ENCODE peak calls at places on chromosomes 11 and 22, in six cellular contexts. One of them, this sample, is unnamed.

GRCh38 chr22:41857160-41857859 is 24.4 kb downstream of the SREBF2 start:
- DNase-seq in body of pancreas: peak; percentile 40
- DNase-seq in mesenteric fat pad: no peak
- DNase-seq in NCI-H1092: no peak
- DNase-seq in germinal center: peak; percentile 78
- DNase-seq in uterus: no peak
- DNase-seq in this sample: peak; percentile 50

GRCh38 chr11:121254756-121255155 is 37.8 kb upstream of the SC5D start:
- DNase-seq in body of pancreas: no peak
- DNase-seq in mesenteric fat pad: no peak
- DNase-seq in NCI-H1092: no peak
- DNase-seq in germinal center: no peak
- DNase-seq in uterus: no peak
- DNase-seq in this sample: no peak

GRCh38 chr11:36162282-36162825 is 126.9 kb downstream of the COMMD9 start:
- DNase-seq in body of pancreas: no peak
- DNase-seq in mesenteric fat pad: no peak
- DNase-seq in NCI-H1092: no peak
- DNase-seq in germinal center: no peak
- DNase-seq in uterus: no peak
- DNase-seq in this sample: no peak

GRCh38 chr11:2580061-2580421 is 119.8 kb downstream of the KCNQ1OT1 start:
- DNase-seq in body of pancreas: peak; percentile 4
- DNase-seq in mesenteric fat pad: peak; percentile 51
- DNase-seq in NCI-H1092: no peak
- DNase-seq in germinal center: no peak
- DNase-seq in uterus: no peak
- DNase-seq in this sample: no peak

GRCh38 chr22:44822479-44822878 is 70.1 kb downstream of the ARHGAP8 start:
- DNase-seq in body of pancreas: no peak
- DNase-seq in mesenteric fat pad: no peak
- DNase-seq in NCI-H1092: no peak
- DNase-seq in germinal center: no peak
- DNase-seq in uterus: no peak
- DNase-seq in this sample: no peak

GRCh38 chr11:6229911-6230310 is 4.5 kb downstream of the FHIP1B start:
- DNase-seq in body of pancreas: no peak
- DNase-seq in mesenteric fat pad: no peak
- DNase-seq in NCI-H1092: no peak
- DNase-seq in germinal center: no peak
- DNase-seq in uterus: no peak
- DNase-seq in this sample: no peak

GRCh38 chr11:130849215-130849568 is 67.1 kb downstream of the SNX19 start:
- DNase-seq in body of pancreas: no peak
- DNase-seq in mesenteric fat pad: no peak
- DNase-seq in NCI-H1092: no peak
- DNase-seq in germinal center: no peak
- DNase-seq in uterus: no peak
- DNase-seq in this sample: no peak

GRCh38 chr11:15213471-15214231 is 98.9 kb downstream of the INSC start:
- DNase-seq in body of pancreas: no peak
- DNase-seq in mesenteric fat pad: no peak
- DNase-seq in NCI-H1092: no peak
- DNase-seq in germinal center: no peak
- DNase-seq in uterus: no peak
- DNase-seq in this sample: no peak

GRCh38 chr22:41334951-41335635 is 33.8 kb downstream of the ZC3H7B start:
- DNase-seq in body of pancreas: no peak
- DNase-seq in mesenteric fat pad: no peak
- DNase-seq in NCI-H1092: no peak
- DNase-seq in germinal center: no peak
- DNase-seq in uterus: no peak
- DNase-seq in this sample: no peak

GRCh38 chr11:17256512-17256911 is 20.0 kb upstream of the NUCB2 start:
- DNase-seq in body of pancreas: no peak
- DNase-seq in mesenteric fat pad: no peak
- DNase-seq in NCI-H1092: no peak
- DNase-seq in germinal center: no peak
- DNase-seq in uterus: no peak
- DNase-seq in this sample: no peak

GRCh38 chr11:19076744-19077589 is 16.4 kb upstream of the MRGPRX2 start:
- DNase-seq in body of pancreas: peak; percentile 74
- DNase-seq in mesenteric fat pad: no peak
- DNase-seq in NCI-H1092: peak; percentile 29
- DNase-seq in germinal center: peak; percentile 60
- DNase-seq in uterus: peak; percentile 35
- DNase-seq in this sample: peak; percentile 57

GRCh38 chr11:66188580-66188979 is 79.9 kb upstream of the RAB1B start:
- DNase-seq in body of pancreas: no peak
- DNase-seq in mesenteric fat pad: no peak
- DNase-seq in NCI-H1092: no peak
- DNase-seq in germinal center: no peak
- DNase-seq in uterus: no peak
- DNase-seq in this sample: no peak

This sample was measured in GM13977.